ENCODE peak calls at places on chromosome 1, in seven cellular contexts. H is IMR-90, F is neuronal stem cell, Z is mesendoderm, O is H1, A is trophoblast cell, S is H9. P is an unnamed sample.

GRCh38 chr1:167685844-167686243 is 35.9 kb upstream of the MPZL1 start:
- DNase-seq in H (no peak), F (no peak), Z (no peak), O (no peak), A (no peak), S (no peak), P (no peak)

GRCh38 chr1:117367769-117368059 is 465 bp downstream of the MAN1A2 start:
- DNase-seq in H (peak), F (peak), Z (peak), O (no peak), A (no peak), S (no peak), P (no peak)

GRCh38 chr1:212980123-212980800 is 29.9 kb downstream of the VASH2 start:
- DNase-seq in H (peak), F (peak), Z (no peak), O (no peak), A (no peak), S (peak), P (peak)

GRCh38 chr1:156571261-156571958 is 955 bp downstream of the IQGAP3 start:
- DNase-seq in H (peak), F (no peak), Z (no peak), O (no peak), A (no peak), S (no peak), P (peak)

GRCh38 chr1:223143760-223144248 is 756 bp upstream of the TLR5 start:
- DNase-seq in H (no peak), F (no peak), Z (no peak), O (no peak), A (no peak), S (no peak), P (no peak)

GRCh38 chr1:31977361-31978131 is 36.1 kb upstream of the KHDRBS1 start:
- DNase-seq in H (peak), F (no peak), Z (peak), O (peak), A (no peak), S (peak), P (peak)

GRCh38 chr1:229454056-229454455 is 20.2 kb upstream of the ACTA1 start:
- DNase-seq in H (no peak), F (no peak), Z (peak), O (no peak), A (no peak), S (no peak), P (no peak)

GRCh38 chr1:155591770-155592169 is 18.2 kb upstream of the MSTO1 start:
- DNase-seq in H (peak), F (peak), Z (peak), O (no peak), A (peak), S (no peak), P (peak)

GRCh38 chr1:40094481-40095110 is 2.5 kb downstream of the PPT1 start:
- DNase-seq in H (no peak), F (no peak), Z (no peak), O (no peak), A (no peak), S (no peak), P (no peak)

GRCh38 chr1:201214461-201214860 is 23.8 kb downstream of the IGFN1 start:
- DNase-seq in H (no peak), F (no peak), Z (peak), O (no peak), A (no peak), S (peak), P (no peak)

GRCh38 chr1:158021721-158022120 is 28.3 kb downstream of the KIRREL1 start:
- DNase-seq in H (no peak), F (no peak), Z (no peak), O (no peak), A (no peak), S (no peak), P (no peak)

GRCh38 chr1:203127672-203128611 is at the start of gene ADORA1:
- DNase-seq in H (peak), F (peak), Z (peak), O (no peak), A (peak), S (peak), P (peak)

GRCh38 chr1:205645494-205645893 is 13.7 kb upstream of the ELK4 start:
- DNase-seq in H (no peak), F (no peak), Z (no peak), O (no peak), A (no peak), S (no peak), P (no peak)

GRCh38 chr1:11550664-11551283 is 71.8 kb downstream of the DISP3 start:
- DNase-seq in H (peak), F (peak), Z (peak), O (peak), A (peak), S (peak), P (peak)

GRCh38 chr1:237115035-237115434 is 73.1 kb downstream of the RYR2 start:
- DNase-seq in H (no peak), F (no peak), Z (peak), O (no peak), A (no peak), S (peak), P (no peak)

GRCh38 chr1:219317762-219318353 is 144.2 kb downstream of the LYPLAL1 start:
- DNase-seq in H (no peak), F (no peak), Z (peak), O (no peak), A (peak), S (peak), P (peak)

GRCh38 chr1:74964508-74964907 is 169.7 kb upstream of the LHX8 start:
- DNase-seq in H (no peak), F (no peak), Z (no peak), O (no peak), A (no peak), S (no peak), P (no peak)

GRCh38 chr1:205339197-205339702 is 17.5 kb downstream of the KLHDC8A start:
- DNase-seq in H (no peak), F (no peak), Z (no peak), O (no peak), A (no peak), S (no peak), P (no peak)

GRCh38 chr1:193211539-193211938 is 25.1 kb upstream of the B3GALT2 start:
- DNase-seq in H (peak), F (no peak), Z (peak), O (no peak), A (peak), S (no peak), P (peak)
- H2AK5ac ChIP-seq in H (no peak), F (no peak), Z (no peak), O (no peak), A (no peak), S (no peak), P (no peak)

GRCh38 chr1:21897844-21898243 is 39.3 kb downstream of the HSPG2 start:
- DNase-seq in H (no peak), F (no peak), Z (no peak), O (no peak), A (no peak), S (no peak), P (no peak)
- H3K27ac ChIP-seq in H (no peak), F (no peak), Z (no peak), O (no peak), A (no peak), S (no peak), P (no peak)

DNA sequence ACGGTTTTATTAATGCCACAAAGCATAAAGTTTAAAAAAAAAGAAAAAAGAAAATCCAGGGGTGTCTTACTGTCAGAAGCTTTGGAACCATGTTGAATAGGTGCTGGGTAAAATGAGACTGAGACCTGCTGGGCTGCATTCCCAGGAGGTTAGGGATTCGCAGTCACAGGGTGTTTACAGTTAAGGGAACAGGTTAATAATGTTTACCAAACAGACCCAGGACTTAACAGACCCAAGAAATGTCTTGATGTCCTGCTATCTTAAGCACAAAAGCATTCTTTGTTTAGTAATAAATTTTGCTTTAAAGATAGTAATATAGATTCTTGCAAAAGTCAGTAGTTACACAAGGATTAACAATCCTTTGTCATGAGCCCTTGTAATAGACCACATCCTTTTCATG is 54.7 kb downstream of the OLFML3 start:
- DNase-seq in H (no peak), F (no peak), Z (no peak), O (no peak), A (no peak), S (no peak), P (no peak)
- H3K9ac ChIP-seq in H (no peak), F (no peak), Z (peak), O (no peak), A (no peak), S (peak), P (no peak)

DNA sequence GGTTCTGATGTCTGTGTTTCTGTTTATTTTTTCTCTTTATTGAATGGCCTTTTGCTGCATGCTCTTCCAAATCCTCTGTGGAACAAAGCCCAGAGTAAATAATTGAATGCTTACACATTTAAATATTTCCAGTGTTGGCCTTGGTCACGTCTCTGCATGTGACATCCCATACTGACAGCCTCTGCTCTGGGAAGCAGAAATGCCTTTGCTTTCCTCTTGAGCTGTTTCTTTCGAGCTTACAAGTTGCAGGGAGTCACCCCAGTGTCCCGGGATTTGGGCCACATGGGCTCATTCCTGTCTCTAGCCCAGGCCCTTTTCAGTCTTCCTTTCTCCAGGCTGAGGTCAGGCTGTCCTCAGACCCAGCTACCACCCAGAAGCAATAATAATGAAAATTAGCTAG is 267.9 kb downstream of the PTPRU start:
- DNase-seq in H (no peak), F (no peak), Z (no peak), O (no peak), A (no peak), S (no peak), P (no peak)
- H2AK5ac ChIP-seq in H (no peak), F (no peak), Z (no peak), O (peak), A (no peak), S (no peak), P (no peak)

DNA sequence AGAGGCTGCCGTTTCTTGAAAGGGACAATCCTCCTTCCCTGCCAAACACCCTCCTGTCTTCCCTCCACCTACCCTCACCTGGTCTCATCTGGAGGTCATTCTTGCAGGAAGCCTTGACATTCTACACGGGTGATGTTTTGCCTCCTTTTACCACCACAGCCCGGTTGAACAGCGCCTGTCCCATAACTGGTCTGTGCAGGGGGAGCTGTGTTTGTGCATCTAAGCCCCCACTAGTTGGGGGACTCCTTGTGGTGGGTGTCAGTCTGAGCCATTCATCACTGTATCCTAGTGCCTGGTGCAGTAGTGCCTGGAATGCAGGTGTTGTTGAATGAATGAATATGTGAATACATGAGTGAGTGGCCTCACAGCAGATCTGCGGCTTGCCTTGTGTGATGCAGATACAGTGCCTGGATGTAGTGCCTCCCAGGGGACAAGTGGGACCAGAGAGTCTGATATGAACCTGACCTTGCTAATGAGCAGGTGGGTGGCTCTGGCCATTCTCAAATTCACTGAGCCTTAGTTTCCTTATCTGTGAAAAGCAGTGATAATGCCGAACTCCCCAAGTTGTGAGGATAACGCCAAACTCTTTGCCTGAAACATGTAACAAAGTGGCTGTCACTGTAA is 79.8 kb downstream of the OMA1 start:
- DNase-seq in H (no peak), F (no peak), Z (peak), O (no peak), A (no peak), S (peak), P (no peak)
- H3K27ac ChIP-seq in H (no peak), F (no peak), Z (no peak), O (no peak), A (no peak), S (no peak), P (no peak)

GRCh38 chr1:235855811-235856429 is 10.8 kb downstream of the LYST start:
- DNase-seq in H (peak), F (no peak), Z (no peak), O (no peak), A (no peak), S (no peak), P (no peak)
- H3K9ac ChIP-seq in H (no peak), F (no peak), Z (no peak), O (no peak), A (no peak), S (no peak), P (no peak)

DNA sequence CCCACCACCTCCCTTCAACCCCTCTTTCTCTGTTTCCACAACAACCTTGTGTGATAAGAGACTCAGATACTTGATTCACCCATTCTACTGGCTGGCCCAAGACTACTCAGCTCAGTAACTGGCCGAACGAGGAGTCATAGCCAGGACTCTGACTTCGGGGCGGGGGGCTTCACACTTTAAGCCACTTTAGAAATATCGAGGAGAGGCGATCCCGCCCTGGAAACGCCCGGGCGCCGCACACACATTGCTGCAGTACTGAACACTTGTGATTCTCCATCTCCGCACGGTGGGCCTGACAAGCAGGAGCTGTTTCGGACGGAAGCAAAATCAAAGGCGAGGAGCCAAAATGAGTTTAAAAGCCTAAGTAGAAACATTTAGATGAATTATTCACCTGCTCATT is 182.1 kb downstream of the NPHP4 start:
- DNase-seq in H (no peak), F (no peak), Z (no peak), O (no peak), A (no peak), S (no peak), P (no peak)
- H2AK5ac ChIP-seq in H (no peak), F (no peak), Z (no peak), O (no peak), A (no peak), S (no peak), P (no peak)

DNA sequence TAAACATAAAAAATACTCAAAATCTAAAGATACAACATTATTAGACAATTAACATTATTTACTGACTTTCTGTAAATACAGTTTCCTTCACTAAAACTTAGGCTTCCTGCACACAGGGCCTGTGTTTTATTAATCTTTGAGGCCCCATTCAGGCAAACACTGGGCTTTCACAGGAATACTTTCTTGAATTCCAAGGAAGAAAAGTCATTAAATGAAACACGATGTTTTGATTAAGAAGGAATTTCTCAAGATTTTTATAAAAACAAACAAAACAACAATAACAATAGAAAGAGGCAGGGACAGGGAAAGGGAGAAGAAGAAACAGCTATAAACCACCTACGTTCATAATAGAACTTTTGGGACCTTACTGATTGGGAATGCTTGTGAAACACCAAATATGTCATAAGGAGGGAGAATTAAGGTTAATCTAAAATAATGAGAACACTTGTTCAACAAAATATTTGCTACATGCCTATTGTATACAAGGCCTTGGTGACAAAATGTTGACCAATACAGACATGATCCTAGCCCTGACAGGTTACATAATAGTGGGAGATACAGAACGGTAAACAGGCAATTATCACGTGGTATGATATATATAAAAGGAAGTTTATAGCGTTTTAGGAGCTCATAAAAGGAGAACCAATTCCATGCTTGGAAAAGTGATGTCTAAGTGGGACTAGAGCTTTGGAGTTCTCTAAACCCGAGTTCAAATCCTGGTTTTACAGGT is 3.6 kb downstream of the DDAH1 start:
- DNase-seq in H (no peak), F (no peak), Z (no peak), O (no peak), A (no peak), S (no peak), P (no peak)
- H3K27ac ChIP-seq in H (no peak), F (no peak), Z (no peak), O (no peak), A (no peak), S (no peak), P (no peak)